ENCODE peak calls at places on chromosomes 4 and X, in seven cellular contexts. One of them, this sample, is unnamed.

GRCh38 chr4:76214269-76214628 is 625 bp upstream of the SCARB2 start:
- DNase-seq in mesenchymal stem cell: no peak
- DNase-seq in kidney glomerular epithelial cell: no peak
- DNase-seq in T-helper 2 cell: no peak
- DNase-seq in right lobe of liver: no peak
- DNase-seq in stimulated activated CD4-positive, alpha-beta T cell treated with anti-CD3 and anti-CD28 coated beads, Interleukin-2, amount 100 ng/mL, for 48 hours: no peak
- DNase-seq in mucosa of descending colon: peak
- DNase-seq in this sample: no peak

GRCh38 chr4:52641853-52642563 is 17.1 kb downstream of the USP46 start:
- DNase-seq in mesenchymal stem cell: peak
- DNase-seq in right lobe of liver: no peak
- DNase-seq in stimulated activated CD4-positive, alpha-beta T cell treated with anti-CD3 and anti-CD28 coated beads, Interleukin-2, amount 100 ng/mL, for 48 hours: no peak
- DNase-seq in mucosa of descending colon: no peak
- DNase-seq in kidney glomerular epithelial cell: peak
- DNase-seq in T-helper 2 cell: peak
- DNase-seq in this sample: no peak

GRCh38 chrX:143781103-143781502 is 60.6 kb upstream of the SPANXN2 start:
- DNase-seq in kidney glomerular epithelial cell: peak
- DNase-seq in mesenchymal stem cell: peak
- DNase-seq in T-helper 2 cell: no peak
- DNase-seq in right lobe of liver: no peak
- DNase-seq in stimulated activated CD4-positive, alpha-beta T cell treated with anti-CD3 and anti-CD28 coated beads, Interleukin-2, amount 100 ng/mL, for 48 hours: no peak
- DNase-seq in mucosa of descending colon: no peak
- DNase-seq in this sample: no peak

GRCh38 chr4:140154572-140154891 is 548 bp upstream of the MAML3 start:
- DNase-seq in kidney glomerular epithelial cell: peak
- DNase-seq in mesenchymal stem cell: no peak
- DNase-seq in stimulated activated CD4-positive, alpha-beta T cell treated with anti-CD3 and anti-CD28 coated beads, Interleukin-2, amount 100 ng/mL, for 48 hours: no peak
- DNase-seq in right lobe of liver: no peak
- DNase-seq in mucosa of descending colon: no peak
- DNase-seq in T-helper 2 cell: no peak
- DNase-seq in this sample: no peak

GRCh38 chr4:167715176-167715575 is 377.2 kb upstream of the ANXA10 start:
- DNase-seq in mucosa of descending colon: no peak
- DNase-seq in right lobe of liver: no peak
- DNase-seq in T-helper 2 cell: no peak
- DNase-seq in stimulated activated CD4-positive, alpha-beta T cell treated with anti-CD3 and anti-CD28 coated beads, Interleukin-2, amount 100 ng/mL, for 48 hours: no peak
- DNase-seq in mesenchymal stem cell: no peak
- DNase-seq in kidney glomerular epithelial cell: no peak
- DNase-seq in this sample: no peak

GRCh38 chr4:189032939-189033338 is 893.7 kb downstream of the TRIML1 start:
- DNase-seq in kidney glomerular epithelial cell: no peak
- DNase-seq in right lobe of liver: no peak
- DNase-seq in T-helper 2 cell: no peak
- DNase-seq in mucosa of descending colon: no peak
- DNase-seq in stimulated activated CD4-positive, alpha-beta T cell treated with anti-CD3 and anti-CD28 coated beads, Interleukin-2, amount 100 ng/mL, for 48 hours: no peak
- DNase-seq in mesenchymal stem cell: no peak
- DNase-seq in this sample: no peak

GRCh38 chr4:2363056-2363719 is 55.3 kb downstream of the ZFYVE28 start:
- DNase-seq in kidney glomerular epithelial cell: no peak
- DNase-seq in T-helper 2 cell: no peak
- DNase-seq in mucosa of descending colon: peak
- DNase-seq in mesenchymal stem cell: no peak
- DNase-seq in right lobe of liver: peak
- DNase-seq in stimulated activated CD4-positive, alpha-beta T cell treated with anti-CD3 and anti-CD28 coated beads, Interleukin-2, amount 100 ng/mL, for 48 hours: no peak
- DNase-seq in this sample: no peak

GRCh38 chr4:122139139-122139538 is 13.0 kb upstream of the BLTP1 start:
- DNase-seq in stimulated activated CD4-positive, alpha-beta T cell treated with anti-CD3 and anti-CD28 coated beads, Interleukin-2, amount 100 ng/mL, for 48 hours: no peak
- DNase-seq in T-helper 2 cell: no peak
- DNase-seq in mucosa of descending colon: no peak
- DNase-seq in right lobe of liver: no peak
- DNase-seq in kidney glomerular epithelial cell: no peak
- DNase-seq in mesenchymal stem cell: no peak
- DNase-seq in this sample: no peak